ENCODE peak calls at places on chromosomes 2 and 18, in five cellular contexts. I, O, Z, S and U are unnamed samples. For H3K4me1, the result is how much of the 10 kb centered on the place peaks cover.

GRCh38 chr2:25276569-25277465 is 64.9 kb downstream of the DNMT3A start:
- DNase-seq in I (peak), O (no peak), Z (peak), S (peak), U (peak)

GRCh38 chr2:201007584-201007998 is 44.1 kb upstream of the ORC2 start:
- DNase-seq in I (no peak), O (no peak), Z (no peak), S (no peak), U (no peak)

GRCh38 chr2:226766352-226767055 is 33.1 kb downstream of the IRS1 start:
- DNase-seq in I (no peak), O (no peak), Z (no peak), S (no peak), U (no peak)

GRCh38 chr2:26396734-26397298 is 4.9 kb upstream of the DRC1 start:
- DNase-seq in I (no peak), O (no peak), Z (no peak), S (no peak), U (no peak)

GRCh38 chr18:46097378-46097852 is 681 bp downstream of the ATP5F1A start:
- DNase-seq in I (no peak), O (no peak), Z (no peak), S (no peak), U (no peak)

GRCh38 chr2:69340101-69340775 is 46.8 kb downstream of the GFPT1 start:
- DNase-seq in I (no peak), O (no peak), Z (peak), S (no peak), U (no peak)

GRCh38 chr2:212024040-212024439 is 514.6 kb downstream of the ERBB4 start:
- DNase-seq in I (no peak), O (peak), Z (no peak), S (no peak), U (no peak)

GRCh38 chr2:63976125-63976510 is 43.1 kb downstream of the VPS54 start:
- DNase-seq in I (no peak), O (no peak), Z (no peak), S (no peak), U (no peak)

GRCh38 chr18:36392163-36392887 is 94.8 kb downstream of the FHOD3 start:
- DNase-seq in I (no peak), O (no peak), Z (no peak), S (no peak), U (no peak)

GRCh38 chr2:8669157-8669852 is 12.6 kb upstream of the ID2 start:
- DNase-seq in I (no peak), O (no peak), Z (no peak), S (no peak), U (no peak)

GRCh38 chr2:231672617-231673347 is 35.5 kb upstream of the PTMA start:
- DNase-seq in I (no peak), O (no peak), Z (no peak), S (peak), U (peak)

GRCh38 chr2:226839960-226840359 is 4.1 kb downstream of the RHBDD1 start:
- DNase-seq in I (no peak), O (no peak), Z (no peak), S (no peak), U (no peak)

GRCh38 chr18:48408111-48408726 is 964 bp downstream of the ZBTB7C start:
- DNase-seq in I (no peak), O (no peak), Z (peak), S (no peak), U (no peak)

GRCh38 chr2:28639836-28640235 is 111.8 kb upstream of the PPP1CB start:
- DNase-seq in I (no peak), O (no peak), Z (no peak), S (peak), U (no peak)

GRCh38 chr2:231680992-231681852 is 27.1 kb upstream of the PTMA start:
- DNase-seq in I (peak), O (peak), Z (peak), S (peak), U (peak)

GRCh38 chr2:73985318-73986084 is 791 bp downstream of the TET3 start:
- DNase-seq in I (peak), O (no peak), Z (no peak), S (peak), U (peak)

GRCh38 chr2:23414876-23415275 is 29.9 kb downstream of the KLHL29 start:
- DNase-seq in I (no peak), O (no peak), Z (no peak), S (no peak), U (no peak)

GRCh38 chr2:96195410-96196071 is 13.1 kb downstream of the STARD7 start:
- DNase-seq in I (no peak), O (no peak), Z (no peak), S (no peak), U (peak)

GRCh38 chr2:53104263-53104662 is 663.3 kb upstream of the CHAC2 start:
- DNase-seq in I (no peak), O (peak), Z (peak), S (peak), U (no peak)

GRCh38 chr2:58851598-58851997 is 610.5 kb upstream of the FANCL start:
- DNase-seq in I (no peak), O (no peak), Z (no peak), S (no peak), U (no peak)

GRCh38 chr2:174972924-174973323 is 32.3 kb downstream of the CHN1 start:
- DNase-seq in I (no peak), O (no peak), Z (peak), S (no peak), U (no peak)

GRCh38 chr2:9549420-9549819 is 6.2 kb downstream of the ADAM17 start:
- DNase-seq in I (no peak), O (no peak), Z (no peak), S (no peak), U (no peak)

GRCh38 chr18:3998698-3999333 is 456.3 kb downstream of the DLGAP1 start:
- DNase-seq in I (no peak), O (no peak), Z (peak), S (peak), U (peak)

GRCh38 chr2:136116111-136116812 is 1.7 kb downstream of the CXCR4 start:
- DNase-seq in I (peak), O (peak), Z (no peak), S (peak), U (peak)

GRCh38 chr2:38633895-38634294 is 31.2 kb upstream of the HNRNPLL start:
- DNase-seq in I (no peak), O (no peak), Z (no peak), S (no peak), U (no peak)

GRCh38 chr18:61400016-61400630 is 66.9 kb downstream of the CDH20 start:
- DNase-seq in I (no peak), O (peak), Z (peak), S (no peak), U (no peak)

GRCh38 chr2:120896904-120897303 is 161.2 kb downstream of the GLI2 start:
- DNase-seq in I (peak), O (no peak), Z (no peak), S (no peak), U (no peak)

GRCh38 chr2:120894936-120895335 is 159.3 kb downstream of the GLI2 start:
- DNase-seq in I (peak), O (no peak), Z (no peak), S (no peak), U (no peak)

GRCh38 chr2:120893874-120894584 is 158.4 kb downstream of the GLI2 start:
- DNase-seq in I (no peak), O (peak), Z (no peak), S (peak), U (no peak)

GRCh38 chr2:120897399-120897798 is 161.7 kb downstream of the GLI2 start:
- DNase-seq in I (no peak), O (no peak), Z (no peak), S (no peak), U (no peak)

DNA sequence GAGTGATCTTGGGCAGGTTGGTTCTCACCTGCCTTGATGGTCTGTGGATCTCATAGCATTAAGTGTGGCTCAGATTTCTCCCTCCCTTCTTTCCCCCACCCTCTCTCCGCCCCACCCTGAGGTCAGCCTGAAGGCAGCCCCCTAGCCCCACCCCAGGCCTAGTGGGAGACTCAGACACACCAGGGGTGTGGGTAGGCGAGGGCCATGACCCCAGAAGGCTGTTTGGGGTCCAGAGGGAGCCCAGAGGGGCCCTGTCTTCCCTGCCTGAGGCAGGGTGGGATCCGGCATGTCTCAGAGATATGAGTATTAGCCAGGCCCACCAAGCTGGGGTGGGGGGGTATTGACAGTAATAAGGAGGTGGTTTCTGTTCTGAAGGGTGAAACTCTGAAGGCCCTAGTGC is 160.5 kb downstream of the GLI2 start:
- DNase-seq in I (peak), O (no peak), Z (no peak), S (no peak), U (no peak)
- H3K4me1 ChIP-seq in I (under half), O (half or more), Z (under half), S (under half), U (under half)

GRCh38 chr2:217831306-217831705 is 171.5 kb downstream of the TNS1 start:
- DNase-seq in I (no peak), O (no peak), Z (no peak), S (no peak), U (no peak)
- H3K4me1 ChIP-seq in I (under half), O (under half), Z (under half), S (under half), U (under half)

GRCh38 chr18:21100141-21100540 is 11.5 kb downstream of the ROCK1 start:
- DNase-seq in I (no peak), O (no peak), Z (peak), S (no peak), U (no peak)
- H3K4me1 ChIP-seq in I (under half), O (under half), Z (under half), S (under half), U (under half)

DNA sequence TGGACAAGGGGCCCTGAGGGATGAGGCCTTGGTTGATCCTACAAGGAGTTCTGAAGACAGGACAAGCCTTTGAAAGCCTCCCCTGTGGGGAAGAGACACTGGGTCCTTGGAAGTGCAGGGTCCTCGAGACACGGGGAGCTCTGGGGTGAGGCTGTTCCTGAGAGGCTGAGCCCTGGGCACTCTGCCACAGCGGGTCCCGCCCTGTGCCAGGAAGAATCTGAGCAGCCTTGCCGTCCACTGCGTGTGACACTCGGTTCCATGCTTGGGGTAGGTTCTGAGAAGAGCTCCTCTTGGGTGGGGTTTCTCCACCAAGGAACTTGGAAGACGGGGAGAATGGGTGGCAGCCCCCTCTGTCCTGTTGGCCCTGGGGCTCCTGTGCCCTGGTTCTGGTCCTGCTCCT is 13.9 kb downstream of the SNTG2 start:
- DNase-seq in I (no peak), O (no peak), Z (no peak), S (no peak), U (no peak)
- H3K4me1 ChIP-seq in I (under half), O (under half), Z (under half), S (under half), U (under half)

DNA sequence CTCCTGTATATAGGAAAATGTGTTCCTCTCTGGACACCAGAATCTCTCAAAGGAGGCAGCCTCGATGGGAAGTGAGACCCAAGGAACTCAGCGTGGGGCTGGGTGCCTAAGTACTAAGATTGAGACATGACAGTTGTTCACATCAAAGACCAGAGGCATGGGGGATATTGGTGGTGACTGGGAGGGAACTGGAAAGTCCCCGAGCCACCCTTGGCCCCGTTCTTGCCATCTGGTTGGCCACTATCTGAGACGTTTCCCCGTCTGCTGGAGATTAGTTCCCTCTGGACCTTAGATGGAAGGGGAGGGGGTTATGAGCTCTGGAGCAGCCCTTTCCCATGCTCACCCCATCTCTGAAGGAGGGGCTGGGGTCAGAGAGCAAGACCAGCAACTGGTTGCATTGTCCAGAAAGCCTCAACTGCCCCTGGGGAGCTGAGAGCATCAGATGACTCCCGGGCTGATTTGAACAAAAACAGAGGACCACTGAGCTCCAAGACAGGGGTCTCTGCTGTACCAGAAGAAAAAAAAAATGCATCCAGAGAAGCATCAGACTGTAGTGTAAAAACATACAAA is 11.8 kb downstream of the FBLN7 start:
- DNase-seq in I (no peak), O (no peak), Z (no peak), S (no peak), U (no peak)
- H3K4me1 ChIP-seq in I (under half), O (under half), Z (under half), S (under half), U (under half)

DNA sequence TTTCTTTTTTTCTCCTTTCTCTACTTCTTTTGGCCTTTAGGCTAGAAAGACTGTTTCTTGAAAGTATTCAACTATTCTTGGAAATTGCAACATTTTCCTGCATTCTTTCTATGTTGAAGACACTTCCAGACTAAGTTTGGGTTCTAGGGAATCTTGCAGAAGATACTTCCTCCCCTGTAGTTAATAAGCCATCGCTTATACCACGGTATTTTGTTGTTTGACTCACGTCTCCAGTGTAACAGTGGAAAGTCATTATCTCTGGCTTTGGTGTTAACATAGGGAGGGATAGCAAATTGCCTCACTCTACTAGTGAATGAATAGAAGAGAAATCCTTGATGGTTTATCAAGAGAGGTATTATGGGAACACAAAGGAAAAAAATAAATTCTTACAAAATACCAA is 79.3 kb downstream of the SLC8A1 start:
- DNase-seq in I (no peak), O (no peak), Z (no peak), S (no peak), U (no peak)
- H3K4me1 ChIP-seq in I (under half), O (under half), Z (under half), S (under half), U (under half)

GRCh38 chr2:100235098-100235497 is 87.2 kb downstream of the LONRF2 start:
- DNase-seq in I (no peak), O (no peak), Z (no peak), S (no peak), U (no peak)

GRCh38 chr2:100237770-100238169 is 84.5 kb downstream of the LONRF2 start:
- DNase-seq in I (no peak), O (no peak), Z (no peak), S (no peak), U (no peak)

GRCh38 chr2:100235581-100235980 is 86.7 kb downstream of the LONRF2 start:
- DNase-seq in I (no peak), O (no peak), Z (no peak), S (no peak), U (no peak)

GRCh38 chr2:100237046-100237615 is 85.2 kb downstream of the LONRF2 start:
- DNase-seq in I (no peak), O (no peak), Z (no peak), S (no peak), U (no peak)

GRCh38 chr2:100236166-100236565 is 86.1 kb downstream of the LONRF2 start:
- DNase-seq in I (no peak), O (no peak), Z (no peak), S (no peak), U (no peak)
- H3K4me1 ChIP-seq in I (under half), O (under half), Z (under half), S (under half), U (under half)

DNA sequence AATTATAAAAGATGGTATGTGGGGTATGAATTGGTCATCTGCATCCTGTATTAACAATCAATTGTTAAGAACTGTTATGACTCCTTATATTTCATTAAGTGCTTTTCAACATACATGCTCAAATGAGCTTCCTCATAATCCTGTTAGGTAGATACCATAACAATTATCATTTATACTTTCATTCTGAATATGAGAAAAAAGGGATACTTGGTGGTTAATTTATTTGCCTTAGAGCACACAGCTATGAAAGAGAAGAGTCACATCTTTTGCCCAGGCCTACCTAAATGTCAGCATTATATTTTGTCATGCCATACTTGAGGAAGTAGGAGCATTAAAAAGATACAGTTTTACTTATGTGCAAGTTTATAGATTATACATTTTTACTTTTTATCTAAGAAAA is 169.6 kb downstream of the TCF4 start:
- DNase-seq in I (no peak), O (no peak), Z (no peak), S (no peak), U (no peak)
- H3K4me1 ChIP-seq in I (under half), O (under half), Z (half or more), S (under half), U (under half)